ENCODE peak calls at places on chromosome 12, in four cellular contexts. C, L, Y and F are unnamed samples.

GRCh38 chr12:56631790-56632700 is 1.9 kb upstream of the BAZ2A start:
- DNase-seq in Y (peak), C (peak), L (no peak), F (no peak)

GRCh38 chr12:81261508-81262207 is 183.8 kb downstream of the ACSS3 start:
- DNase-seq in Y (no peak), C (no peak), L (no peak), F (no peak)

GRCh38 chr12:26867084-26867483 is 34.1 kb upstream of the ITPR2 start:
- DNase-seq in Y (no peak), L (peak), C (peak), F (no peak)

GRCh38 chr12:7403466-7403865 is 40.5 kb downstream of the CD163L1 start:
- DNase-seq in C (no peak), Y (no peak), L (no peak), F (no peak)

GRCh38 chr12:46357438-46358324 is 14.9 kb downstream of the SLC38A2 start:
- DNase-seq in L (no peak), Y (no peak), C (peak), F (no peak)

GRCh38 chr12:11621797-11622423 is 27.6 kb upstream of the ETV6 start:
- DNase-seq in L (no peak), Y (no peak), C (peak), F (no peak)

GRCh38 chr12:74619886-74620285 is 82.3 kb downstream of the ATXN7L3B start:
- DNase-seq in Y (no peak), C (no peak), L (no peak), F (no peak)

GRCh38 chr12:27865421-27865820 is 85.4 kb upstream of the MANSC4 start:
- DNase-seq in Y (no peak), L (no peak), C (no peak), F (no peak)

GRCh38 chr12:68075416-68075815 is 84.1 kb downstream of the IFNG start:
- DNase-seq in Y (no peak), C (no peak), L (no peak), F (no peak)

GRCh38 chr12:22978962-22979361 is 354.0 kb downstream of the ETNK1 start:
- DNase-seq in L (no peak), Y (no peak), C (no peak), F (no peak)

GRCh38 chr12:29783773-29784666 is at the start of gene TMTC1:
- DNase-seq in L (no peak), C (no peak), Y (no peak), F (no peak)

GRCh38 chr12:56122637-56123036 is 4.6 kb downstream of the ZC3H10 start:
- DNase-seq in Y (no peak), L (no peak), C (no peak), F (no peak)

GRCh38 chr12:96034631-96035282 is 630 bp downstream of the LTA4H start:
- DNase-seq in Y (peak), C (no peak), L (no peak), F (no peak)

GRCh38 chr12:12660201-12660600 is 35.8 kb downstream of the GPR19 start:
- DNase-seq in C (no peak), L (no peak), Y (no peak), F (no peak)

GRCh38 chr12:2691340-2692111 is 103.2 kb upstream of the FKBP4 start:
- DNase-seq in C (peak), L (peak), Y (peak), F (peak)

GRCh38 chr12:43309845-43310405 is 242.1 kb downstream of the ADAMTS20 start:
- DNase-seq in C (no peak), L (no peak), Y (no peak), F (no peak)

GRCh38 chr12:75390899-75391538 is at the start of gene GLIPR1L2:
- DNase-seq in L (peak), C (peak), Y (peak), F (peak)

GRCh38 chr12:57772429-57773322 is at the start of gene EEF1AKMT3:
- DNase-seq in C (peak), L (no peak), Y (peak), F (no peak)

GRCh38 chr12:69510176-69510827 is 40.1 kb downstream of the FRS2 start:
- DNase-seq in Y (no peak), L (no peak), C (no peak), F (no peak)

GRCh38 chr12:24227550-24227949 is 278.1 kb upstream of the SOX5 start:
- DNase-seq in C (no peak), Y (no peak), L (no peak), F (no peak)

GRCh38 chr12:59652098-59652497 is 56.3 kb downstream of the SLC16A7 start:
- DNase-seq in L (no peak), C (no peak), Y (no peak), F (no peak)

GRCh38 chr12:106386836-106387555 is 29.4 kb downstream of the POLR3B start:
- DNase-seq in C (no peak), L (no peak), Y (no peak), F (no peak)

GRCh38 chr12:130953783-130954543 is at the start of gene ADGRD1:
- DNase-seq in Y (no peak), C (peak), L (no peak), F (no peak)

GRCh38 chr12:17992002-17992656 is 97.9 kb downstream of the RERGL start:
- DNase-seq in Y (peak), L (peak), C (peak), F (peak)

GRCh38 chr12:99810718-99811593 is 163.4 kb downstream of the GARIN6 start:
- DNase-seq in Y (no peak), C (no peak), L (no peak), F (no peak)

GRCh38 chr12:3453266-3453862 is 37.6 kb upstream of the PRMT8 start:
- DNase-seq in L (no peak), C (no peak), Y (no peak), F (no peak)

GRCh38 chr12:132489078-132489601 is 811 bp upstream of the FBRSL1 start:
- DNase-seq in Y (peak), C (peak), L (no peak), F (no peak)

GRCh38 chr12:124786065-124786964 is 77.3 kb downstream of the SCARB1 start:
- DNase-seq in L (no peak), Y (peak), C (no peak), F (no peak)

GRCh38 chr12:12505544-12506501 is 56.8 kb downstream of the DUSP16 start:
- DNase-seq in L (peak), C (no peak), Y (peak), F (peak)

GRCh38 chr12:101695698-101696097 is 1.7 kb upstream of the CHPT1 start:
- DNase-seq in L (no peak), C (no peak), Y (no peak), F (no peak)

GRCh38 chr12:28708918-28709371 is 440.1 kb upstream of the FAR2 start:
- DNase-seq in Y (no peak), C (no peak), L (no peak), F (no peak)

GRCh38 chr12:112842441-112842840 is 50.9 kb downstream of the RPH3A start:
- DNase-seq in C (no peak), Y (no peak), L (no peak), F (no peak)

GRCh38 chr12:21894792-21895392 is 46.3 kb downstream of the ABCC9 start:
- DNase-seq in Y (no peak), C (no peak), L (no peak), F (no peak)
- TF ChIP-seq SPI1 in Y (no peak), C (no peak), L (no peak), F (no peak)

GRCh38 chr12:122918827-122919226 is 22.9 kb upstream of the VPS37B start:
- DNase-seq in C (no peak), Y (no peak), L (no peak), F (no peak)
- TF ChIP-seq SPI1 in C (no peak), Y (no peak), L (no peak), F (no peak)

DNA sequence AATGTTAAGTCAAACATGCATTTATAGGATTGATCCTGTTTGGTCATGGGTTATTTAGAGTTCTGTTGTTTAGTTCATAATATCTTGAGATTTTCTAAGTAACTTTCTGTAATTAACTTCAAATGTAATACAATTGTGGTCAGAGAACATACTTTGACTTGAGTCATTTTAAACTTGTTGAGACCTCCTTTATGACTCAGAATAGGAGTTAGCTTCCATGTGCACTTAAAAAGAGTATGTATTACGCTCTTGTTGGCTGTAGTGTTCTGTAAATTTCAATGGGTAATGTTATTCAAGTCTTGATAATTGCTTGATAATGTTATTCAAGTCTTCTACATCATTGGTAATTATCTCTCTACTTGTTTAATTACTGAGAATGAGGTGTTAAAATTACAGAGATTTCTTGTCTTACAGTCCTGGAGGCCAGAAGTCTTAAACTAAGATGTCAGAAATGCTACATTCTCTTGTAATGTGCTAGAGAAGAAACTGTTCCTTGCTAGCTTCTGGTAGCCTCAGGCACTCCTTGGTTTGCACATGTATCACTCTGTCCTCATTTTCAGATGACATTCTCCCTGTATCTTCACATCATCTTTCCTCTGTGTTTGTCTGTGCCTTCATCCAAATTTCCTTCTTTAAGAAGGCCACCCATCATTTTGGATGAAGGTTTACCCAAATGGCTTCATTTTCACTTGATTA is 197.3 kb downstream of the TMTC3 start:
- DNase-seq in L (no peak), C (no peak), Y (no peak), F (no peak)
- TF ChIP-seq SPI1 in L (no peak), C (no peak), Y (no peak), F (no peak)

DNA sequence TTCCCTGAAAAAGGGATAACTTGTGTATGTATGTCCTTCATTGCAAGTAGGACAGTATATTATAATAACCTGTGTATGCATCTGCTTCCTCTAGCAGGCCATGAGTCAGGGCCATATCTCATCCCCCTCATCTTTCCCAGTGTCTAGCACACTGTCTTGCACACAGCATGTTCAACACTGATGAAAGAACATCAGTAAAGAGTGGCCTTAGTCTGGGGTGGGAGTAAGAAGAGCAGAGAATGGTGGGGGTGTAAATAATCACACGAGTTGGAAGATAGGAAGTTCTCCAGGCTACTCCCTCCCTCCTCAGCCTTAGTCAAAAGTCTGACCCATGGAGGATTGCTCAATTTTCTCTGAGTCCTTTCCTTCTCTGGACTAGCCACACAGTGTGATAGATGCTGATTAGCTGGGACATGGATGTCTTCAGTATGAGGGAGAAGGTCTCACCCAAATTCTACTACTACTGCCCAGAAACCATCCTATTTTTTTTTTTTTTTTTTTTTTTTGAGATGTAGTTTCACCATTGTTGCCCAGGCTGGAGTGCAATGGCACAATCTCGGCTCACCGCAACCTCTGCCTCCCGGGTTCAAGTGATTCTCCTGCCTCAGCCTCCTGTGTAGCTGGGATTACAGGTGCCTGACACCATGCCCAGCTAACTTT is 14.6 kb upstream of the SP1 start:
- DNase-seq in L (no peak), Y (peak), C (no peak), F (no peak)
- TF ChIP-seq SPI1 in L (no peak), Y (no peak), C (no peak), F (no peak)

DNA sequence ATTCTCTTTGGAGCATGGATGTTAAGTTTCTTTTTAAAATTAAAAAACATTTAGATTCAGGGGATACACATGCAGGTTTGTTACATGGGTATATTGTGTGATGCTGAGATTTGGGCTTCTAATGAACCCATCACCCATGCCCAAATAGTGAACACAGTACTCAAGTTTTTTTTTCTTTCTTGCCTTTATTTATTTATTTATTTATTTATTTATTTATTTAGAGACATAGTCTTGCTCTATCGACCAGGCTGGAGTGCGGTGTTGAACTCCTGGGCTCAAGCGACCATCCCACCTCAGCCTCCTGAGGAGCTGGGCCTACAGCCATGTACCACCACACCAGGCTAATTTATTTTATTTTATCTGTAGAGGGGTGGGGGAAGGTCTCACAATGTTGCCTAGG is 2.2 kb upstream of the NCKAP1L start:
- DNase-seq in L (no peak), Y (no peak), C (no peak), F (no peak)
- TF ChIP-seq SPI1 in L (no peak), Y (no peak), C (no peak), F (no peak)

GRCh38 chr12:93912086-93912733 is 235.0 kb downstream of the CRADD start:
- DNase-seq in L (no peak), C (no peak), Y (no peak), F (no peak)

GRCh38 chr12:93908846-93909592 is 231.8 kb downstream of the CRADD start:
- DNase-seq in L (no peak), Y (no peak), C (no peak), F (no peak)

GRCh38 chr12:93904124-93904523 is 226.9 kb downstream of the CRADD start:
- DNase-seq in C (no peak), Y (no peak), L (no peak), F (no peak)

GRCh38 chr12:93911436-93911835 is 234.3 kb downstream of the CRADD start:
- DNase-seq in Y (no peak), L (no peak), C (no peak), F (no peak)

DNA sequence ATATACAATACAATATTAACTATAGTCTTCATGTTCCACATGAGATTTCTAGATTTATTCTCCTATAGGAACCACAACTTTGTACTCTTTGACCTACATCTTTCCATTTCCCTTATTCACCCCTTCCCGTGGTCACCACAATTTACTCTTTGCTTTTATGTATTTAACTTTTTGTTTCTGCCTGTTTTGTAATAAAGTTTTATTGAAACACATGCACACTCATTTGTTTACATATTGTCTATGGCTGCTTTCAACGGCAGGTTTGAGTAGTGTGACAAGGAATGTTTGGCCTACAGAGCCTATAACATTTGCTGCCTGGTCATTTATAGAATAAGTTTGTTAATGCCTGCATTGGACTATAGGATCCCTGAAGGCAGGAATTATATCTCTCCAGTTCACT is 231.1 kb downstream of the CRADD start:
- DNase-seq in Y (no peak), C (no peak), L (no peak), F (no peak)
- TF ChIP-seq SPI1 in Y (no peak), C (no peak), L (no peak), F (no peak)

DNA sequence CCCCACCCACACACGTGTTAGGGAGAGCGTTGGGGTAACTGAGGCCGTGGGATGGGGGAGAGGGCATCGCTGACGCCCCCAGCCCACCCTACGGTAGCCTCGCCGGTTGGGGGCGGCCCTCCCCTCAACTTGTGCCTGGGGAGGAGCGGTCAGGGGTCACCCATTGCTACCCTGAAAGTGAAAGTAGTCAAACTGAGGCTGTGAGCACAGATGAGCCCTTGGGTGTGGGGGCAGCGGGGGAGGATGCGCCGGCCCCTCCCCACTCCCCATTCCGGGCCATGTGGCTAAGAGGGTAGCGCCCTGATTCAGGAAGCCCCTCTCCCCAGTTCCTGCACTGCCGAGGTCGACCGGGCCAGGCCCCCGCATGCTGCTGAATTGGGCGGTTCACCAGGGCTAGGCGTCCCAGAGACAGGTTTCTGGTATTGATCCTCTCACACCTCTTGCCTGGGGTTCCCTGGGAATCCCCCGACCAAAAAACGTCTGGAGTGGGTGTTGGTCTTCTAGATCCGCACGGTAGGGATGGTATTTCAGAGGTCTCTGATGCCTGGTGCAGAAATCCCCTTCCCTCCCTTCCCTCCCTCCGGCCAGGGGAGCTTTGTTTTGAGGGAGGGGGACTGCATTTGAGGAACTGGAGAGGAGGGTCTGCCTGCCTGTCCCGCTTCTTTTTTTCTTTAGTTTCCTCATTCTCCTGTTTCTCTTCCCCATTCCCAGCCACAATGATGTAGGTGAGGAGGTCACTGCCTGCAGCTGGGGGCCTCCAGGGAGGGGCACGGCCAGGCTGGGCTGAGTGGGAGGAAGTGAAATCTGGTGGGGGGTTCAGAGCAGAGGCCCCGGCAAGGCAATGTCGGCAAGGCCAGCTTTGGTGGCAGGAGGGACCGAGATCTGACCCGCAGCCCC is 999 bp downstream of the SH2B3 start:
- DNase-seq in L (no peak), C (peak), Y (no peak), F (no peak)
- TF ChIP-seq SPI1 in L (peak), C (peak), Y (peak), F (peak)

DNA sequence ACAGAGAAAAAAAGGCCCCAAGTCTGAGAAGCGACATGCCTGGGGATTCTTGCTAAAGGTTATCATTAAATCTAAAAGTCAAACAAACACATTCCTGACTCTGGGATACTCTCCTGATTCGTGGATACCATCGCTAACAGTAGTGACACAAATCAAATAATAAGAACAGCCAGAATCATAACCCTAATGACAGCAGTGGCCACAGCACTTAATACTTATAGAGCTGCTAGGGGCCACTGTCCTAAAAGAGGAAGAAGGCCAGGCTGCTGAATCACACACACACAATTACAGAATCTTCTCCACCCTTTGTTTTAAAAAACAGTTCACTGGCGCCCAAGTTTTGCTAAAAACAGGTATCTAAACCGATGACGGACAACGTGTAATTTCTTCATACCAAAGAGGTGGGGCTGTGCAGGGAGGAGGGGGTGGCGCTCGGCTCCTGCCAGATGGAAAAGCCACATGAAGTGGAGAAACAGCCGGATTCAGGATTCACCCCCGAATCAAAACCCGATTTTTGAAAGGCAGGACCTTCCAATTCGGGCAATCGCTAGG is 1.1 kb downstream of the CLIP1 start:
- DNase-seq in C (peak), L (no peak), Y (peak), F (no peak)
- TF ChIP-seq SPI1 in C (peak), L (peak), Y (peak), F (peak)

GRCh38 chr12:98345308-98345876 is 170.0 kb upstream of the TMPO start:
- DNase-seq in L (no peak), C (no peak), Y (no peak), F (no peak)
- TF ChIP-seq SPI1 in L (no peak), C (no peak), Y (no peak), F (no peak)

DNA sequence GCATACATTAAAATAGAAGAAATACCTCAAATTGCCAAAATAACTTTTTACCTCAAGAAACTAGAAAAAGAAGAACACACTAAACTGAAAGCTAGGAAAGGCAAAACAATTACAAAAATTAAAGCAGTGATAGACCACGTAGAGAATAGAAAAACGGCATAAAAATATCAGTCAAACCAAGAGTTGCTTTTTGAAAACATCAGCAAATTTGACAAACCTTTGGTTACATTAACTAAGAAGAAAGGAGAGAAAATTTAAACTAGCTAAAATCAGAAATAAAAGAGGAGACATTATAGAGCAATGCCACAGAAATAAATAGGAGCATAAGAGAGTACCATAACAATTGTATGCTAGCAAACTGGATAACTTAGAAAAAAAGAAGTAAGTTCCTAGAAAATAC is 553.8 kb downstream of the CCER1 start:
- DNase-seq in L (no peak), Y (no peak), C (no peak), F (no peak)
- TF ChIP-seq SPI1 in L (no peak), Y (no peak), C (no peak), F (no peak)